ENCODE peak calls at places on chromosomes 11 and 22, in seven cellular contexts. One of them, this sample, is unnamed. For H3K9me3, the result is how much of the 10 kb centered on the place peaks cover.

GRCh38 chr11:57699813-57700212 is 12.2 kb downstream of the MED19 start:
- DNase-seq in IMR-90: no peak
- DNase-seq in testis: no peak
- DNase-seq in adrenal gland: no peak
- DNase-seq in ovary: no peak
- DNase-seq in tibial nerve: no peak
- DNase-seq in GM12878: no peak
- DNase-seq in this sample: no peak

GRCh38 chr11:114142646-114143045 is 83.1 kb downstream of the ZBTB16 start:
- DNase-seq in GM12878: no peak
- DNase-seq in ovary: no peak
- DNase-seq in IMR-90: no peak
- DNase-seq in adrenal gland: no peak
- DNase-seq in tibial nerve: no peak
- DNase-seq in testis: no peak
- DNase-seq in this sample: no peak

GRCh38 chr11:85602551-85603218 is 24.5 kb downstream of the DLG2 start:
- DNase-seq in GM12878: no peak
- DNase-seq in testis: no peak
- DNase-seq in adrenal gland: no peak
- DNase-seq in tibial nerve: no peak
- DNase-seq in IMR-90: peak
- DNase-seq in ovary: no peak
- DNase-seq in this sample: no peak

GRCh38 chr11:86524603-86525352 is 147.6 kb downstream of the ME3 start:
- DNase-seq in GM12878: no peak
- DNase-seq in testis: no peak
- DNase-seq in ovary: no peak
- DNase-seq in IMR-90: peak
- DNase-seq in tibial nerve: no peak
- DNase-seq in adrenal gland: no peak
- DNase-seq in this sample: no peak

GRCh38 chr11:134181707-134182106 is 42.1 kb downstream of the NCAPD3 start:
- DNase-seq in GM12878: no peak
- DNase-seq in testis: no peak
- DNase-seq in ovary: no peak
- DNase-seq in adrenal gland: no peak
- DNase-seq in IMR-90: peak
- DNase-seq in tibial nerve: no peak
- DNase-seq in this sample: no peak

GRCh38 chr11:1873048-1873812 is 18.5 kb downstream of the PRR33 start:
- DNase-seq in GM12878: no peak
- DNase-seq in tibial nerve: no peak
- DNase-seq in adrenal gland: no peak
- DNase-seq in testis: no peak
- DNase-seq in ovary: no peak
- DNase-seq in IMR-90: peak
- DNase-seq in this sample: peak

GRCh38 chr11:20443596-20443995 is 56.1 kb downstream of the PRMT3 start:
- DNase-seq in tibial nerve: no peak
- DNase-seq in testis: no peak
- DNase-seq in GM12878: no peak
- DNase-seq in adrenal gland: no peak
- DNase-seq in ovary: no peak
- DNase-seq in IMR-90: peak
- DNase-seq in this sample: no peak

GRCh38 chr22:44898236-44898635 is 111.6 kb downstream of the PHF21B start:
- DNase-seq in adrenal gland: no peak
- DNase-seq in IMR-90: no peak
- DNase-seq in tibial nerve: no peak
- DNase-seq in ovary: no peak
- DNase-seq in testis: no peak
- DNase-seq in GM12878: no peak
- DNase-seq in this sample: no peak

GRCh38 chr11:35491231-35491871 is 34.1 kb downstream of the PAMR1 start:
- DNase-seq in testis: no peak
- DNase-seq in ovary: no peak
- DNase-seq in adrenal gland: no peak
- DNase-seq in GM12878: no peak
- DNase-seq in tibial nerve: no peak
- DNase-seq in IMR-90: peak
- DNase-seq in this sample: no peak

GRCh38 chr11:49208006-49208721 is at the start of gene FOLH1:
- DNase-seq in tibial nerve: no peak
- DNase-seq in adrenal gland: peak
- DNase-seq in testis: peak
- DNase-seq in IMR-90: no peak
- DNase-seq in GM12878: no peak
- DNase-seq in ovary: peak
- DNase-seq in this sample: peak

GRCh38 chr11:125300791-125301218 is 136.3 kb downstream of the PKNOX2 start:
- DNase-seq in adrenal gland: peak
- DNase-seq in tibial nerve: no peak
- DNase-seq in testis: peak
- DNase-seq in ovary: no peak
- DNase-seq in IMR-90: peak
- DNase-seq in GM12878: no peak
- DNase-seq in this sample: no peak

GRCh38 chr11:62601114-62601363 is 626 bp downstream of the MTA2 start:
- DNase-seq in IMR-90: no peak
- DNase-seq in ovary: peak
- DNase-seq in adrenal gland: peak
- DNase-seq in GM12878: no peak
- DNase-seq in testis: no peak
- DNase-seq in tibial nerve: no peak
- DNase-seq in this sample: peak

GRCh38 chr11:78187366-78188011 is 937 bp downstream of the KCTD21 start:
- DNase-seq in ovary: no peak
- DNase-seq in testis: no peak
- DNase-seq in adrenal gland: no peak
- DNase-seq in IMR-90: no peak
- DNase-seq in GM12878: no peak
- DNase-seq in tibial nerve: no peak
- DNase-seq in this sample: no peak

GRCh38 chr11:75721852-75722668 is 4.4 kb downstream of the MOGAT2 start:
- DNase-seq in GM12878: no peak
- DNase-seq in ovary: no peak
- DNase-seq in IMR-90: no peak
- DNase-seq in testis: no peak
- DNase-seq in adrenal gland: no peak
- DNase-seq in tibial nerve: no peak
- DNase-seq in this sample: no peak
- TF ChIP-seq POLR2A in GM12878: no peak
- TF ChIP-seq POLR2A in ovary: no peak
- TF ChIP-seq POLR2A in IMR-90: no peak
- TF ChIP-seq POLR2A in testis: no peak
- TF ChIP-seq POLR2A in adrenal gland: no peak
- TF ChIP-seq POLR2A in tibial nerve: no peak
- TF ChIP-seq POLR2A in this sample: no peak

GRCh38 chr11:9756461-9756860 is 92.6 kb downstream of the SWAP70 start:
- DNase-seq in testis: no peak
- DNase-seq in IMR-90: no peak
- DNase-seq in adrenal gland: no peak
- DNase-seq in ovary: no peak
- DNase-seq in GM12878: no peak
- DNase-seq in tibial nerve: no peak
- DNase-seq in this sample: no peak
- H3K27ac ChIP-seq in testis: no peak
- H3K27ac ChIP-seq in IMR-90: peak
- H3K27ac ChIP-seq in adrenal gland: no peak
- H3K27ac ChIP-seq in ovary: no peak
- H3K27ac ChIP-seq in GM12878: no peak
- H3K27ac ChIP-seq in tibial nerve: peak
- H3K27ac ChIP-seq in this sample: peak

DNA sequence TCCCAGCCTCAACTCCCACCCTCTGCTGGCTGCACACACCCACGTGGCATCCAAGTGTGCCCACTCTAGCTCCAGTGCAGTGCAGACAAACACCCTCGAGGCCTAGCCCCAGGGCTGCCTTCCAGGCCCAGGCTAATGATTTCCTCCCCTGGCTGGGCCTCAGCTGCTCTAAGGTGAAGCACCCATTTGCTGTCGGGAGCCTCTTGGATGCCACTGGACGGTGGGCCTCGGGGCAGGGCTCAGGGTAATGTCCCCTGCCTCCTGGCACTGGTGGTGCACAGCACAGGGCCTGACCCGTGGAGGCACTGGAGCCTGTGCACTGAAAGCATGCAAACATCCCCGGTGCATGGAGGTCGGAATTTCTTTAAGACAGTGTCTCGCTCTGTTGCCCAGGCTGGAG is 635.2 kb downstream of the TBC1D22A start:
- DNase-seq in GM12878: no peak
- DNase-seq in ovary: no peak
- DNase-seq in adrenal gland: no peak
- DNase-seq in tibial nerve: no peak
- DNase-seq in IMR-90: no peak
- DNase-seq in testis: no peak
- DNase-seq in this sample: no peak
- H3K9me3 ChIP-seq in GM12878: under half
- H3K9me3 ChIP-seq in ovary: under half
- H3K9me3 ChIP-seq in adrenal gland: under half
- H3K9me3 ChIP-seq in tibial nerve: under half
- H3K9me3 ChIP-seq in IMR-90: under half
- H3K9me3 ChIP-seq in testis: under half
- H3K9me3 ChIP-seq in this sample: under half

GRCh38 chr11:106072804-106073203 is 4.3 kb downstream of the KBTBD3 start:
- DNase-seq in ovary: no peak
- DNase-seq in adrenal gland: no peak
- DNase-seq in testis: no peak
- DNase-seq in GM12878: no peak
- DNase-seq in IMR-90: no peak
- DNase-seq in tibial nerve: no peak
- DNase-seq in this sample: no peak

GRCh38 chr11:106076923-106077608 is at the start of gene KBTBD3:
- DNase-seq in adrenal gland: peak
- DNase-seq in IMR-90: peak
- DNase-seq in GM12878: peak
- DNase-seq in tibial nerve: peak
- DNase-seq in testis: peak
- DNase-seq in ovary: peak
- DNase-seq in this sample: peak

GRCh38 chr11:106082096-106082495 is 4.6 kb downstream of the AASDHPPT start:
- DNase-seq in adrenal gland: no peak
- DNase-seq in ovary: no peak
- DNase-seq in GM12878: no peak
- DNase-seq in tibial nerve: no peak
- DNase-seq in IMR-90: no peak
- DNase-seq in testis: no peak
- DNase-seq in this sample: no peak

GRCh38 chr11:106076421-106076922 is 675 bp downstream of the KBTBD3 start:
- DNase-seq in ovary: peak
- DNase-seq in GM12878: no peak
- DNase-seq in testis: peak
- DNase-seq in adrenal gland: peak
- DNase-seq in IMR-90: no peak
- DNase-seq in tibial nerve: no peak
- DNase-seq in this sample: peak

GRCh38 chr11:106077609-106078517 is at the start of gene AASDHPPT:
- DNase-seq in ovary: peak
- DNase-seq in GM12878: no peak
- DNase-seq in testis: peak
- DNase-seq in tibial nerve: peak
- DNase-seq in adrenal gland: peak
- DNase-seq in IMR-90: peak
- DNase-seq in this sample: no peak
- TF ChIP-seq POLR2A in ovary: peak
- TF ChIP-seq POLR2A in GM12878: peak
- TF ChIP-seq POLR2A in testis: no peak
- TF ChIP-seq POLR2A in tibial nerve: no peak
- TF ChIP-seq POLR2A in adrenal gland: no peak
- TF ChIP-seq POLR2A in IMR-90: peak
- TF ChIP-seq POLR2A in this sample: peak

GRCh38 chr22:26608129-26608528 is 9.7 kb downstream of the CRYBB1 start:
- DNase-seq in ovary: no peak
- DNase-seq in GM12878: no peak
- DNase-seq in adrenal gland: no peak
- DNase-seq in testis: no peak
- DNase-seq in IMR-90: no peak
- DNase-seq in tibial nerve: no peak
- DNase-seq in this sample: no peak

GRCh38 chr22:26612652-26613051 is 5.2 kb downstream of the CRYBB1 start:
- DNase-seq in testis: no peak
- DNase-seq in ovary: no peak
- DNase-seq in IMR-90: no peak
- DNase-seq in tibial nerve: no peak
- DNase-seq in GM12878: no peak
- DNase-seq in adrenal gland: no peak
- DNase-seq in this sample: no peak

GRCh38 chr22:26610983-26611382 is 6.8 kb downstream of the CRYBB1 start:
- DNase-seq in testis: no peak
- DNase-seq in GM12878: no peak
- DNase-seq in tibial nerve: no peak
- DNase-seq in ovary: no peak
- DNase-seq in adrenal gland: no peak
- DNase-seq in IMR-90: peak
- DNase-seq in this sample: no peak

GRCh38 chr22:26609287-26609686 is 8.5 kb downstream of the CRYBB1 start:
- DNase-seq in GM12878: no peak
- DNase-seq in tibial nerve: no peak
- DNase-seq in IMR-90: no peak
- DNase-seq in ovary: no peak
- DNase-seq in adrenal gland: no peak
- DNase-seq in testis: no peak
- DNase-seq in this sample: no peak

GRCh38 chr22:26610072-26610958 is 7.5 kb downstream of the CRYBB1 start:
- DNase-seq in adrenal gland: no peak
- DNase-seq in ovary: no peak
- DNase-seq in tibial nerve: no peak
- DNase-seq in testis: no peak
- DNase-seq in IMR-90: peak
- DNase-seq in GM12878: peak
- DNase-seq in this sample: no peak
- H3K27ac ChIP-seq in adrenal gland: no peak
- H3K27ac ChIP-seq in ovary: no peak
- H3K27ac ChIP-seq in tibial nerve: no peak
- H3K27ac ChIP-seq in testis: no peak
- H3K27ac ChIP-seq in IMR-90: peak
- H3K27ac ChIP-seq in GM12878: peak
- H3K27ac ChIP-seq in this sample: no peak

GRCh38 chr11:118156531-118157185 is 4.0 kb upstream of the SCN4B start:
- DNase-seq in tibial nerve: no peak
- DNase-seq in adrenal gland: no peak
- DNase-seq in testis: no peak
- DNase-seq in GM12878: no peak
- DNase-seq in IMR-90: no peak
- DNase-seq in ovary: no peak
- DNase-seq in this sample: no peak
- H3K9me3 ChIP-seq in tibial nerve: under half
- H3K9me3 ChIP-seq in adrenal gland: under half
- H3K9me3 ChIP-seq in testis: under half
- H3K9me3 ChIP-seq in GM12878: under half
- H3K9me3 ChIP-seq in IMR-90: under half
- H3K9me3 ChIP-seq in ovary: under half
- H3K9me3 ChIP-seq in this sample: under half